ENCODE peak calls at places on chromosomes 16 and 17, in ten cellular contexts. I, D, J, B, F, W, E, U, R and Y are unnamed samples.

GRCh38 chr17:40559016-40559853 is 6.0 kb downstream of the CCR7 start:
- DNase-seq in I (peak), F (no peak), D (no peak), W (no peak), J (no peak), E (no peak), R (no peak), U (no peak), B (no peak), Y (no peak)

GRCh38 chr17:55883112-55883511 is 132.3 kb downstream of the PCTP start:
- DNase-seq in U (peak), F (no peak), J (no peak), D (no peak), B (no peak), I (no peak), R (no peak), W (no peak), E (no peak), Y (no peak)

GRCh38 chr16:83329466-83329865 is 478.3 kb upstream of the HSBP1 start:
- DNase-seq in W (no peak), E (no peak), J (no peak), D (no peak), U (no peak), F (no peak), R (no peak), I (peak), B (no peak), Y (no peak)

GRCh38 chr17:1764274-1764673 is 2.4 kb downstream of the SERPINF1 start:
- DNase-seq in W (no peak), I (peak), R (peak), B (peak), J (peak), F (peak), E (peak), D (peak), U (no peak), Y (no peak)

GRCh38 chr17:64378890-64379354 is 11.7 kb downstream of the PECAM1 start:
- DNase-seq in W (no peak), D (no peak), F (no peak), B (no peak), R (no peak), E (no peak), J (no peak), U (no peak), I (peak), Y (no peak)

GRCh38 chr16:81485225-81485624 is 40.6 kb downstream of the CMIP start:
- DNase-seq in I (no peak), U (no peak), D (no peak), W (no peak), E (no peak), R (no peak), J (no peak), B (no peak), F (no peak), Y (no peak)

GRCh38 chr17:82212331-82213250 is at the start of gene CCDC57:
- DNase-seq in U (peak), R (peak), I (peak), J (peak), W (peak), F (peak), B (peak), E (peak), D (peak), Y (peak)

GRCh38 chr16:85463228-85463611 is 149.9 kb upstream of the GSE1 start:
- DNase-seq in F (no peak), W (no peak), B (no peak), J (no peak), U (no peak), I (no peak), D (no peak), R (no peak), E (no peak), Y (no peak)

GRCh38 chr17:33210240-33210639 is 82.9 kb downstream of the ASIC2 start:
- DNase-seq in W (no peak), E (no peak), U (no peak), D (no peak), R (no peak), F (no peak), J (no peak), B (no peak), I (no peak), Y (no peak)

GRCh38 chr16:74592847-74593246 is 14.1 kb downstream of the GLG1 start:
- DNase-seq in R (no peak), E (no peak), U (no peak), B (no peak), I (no peak), W (no peak), D (no peak), J (no peak), F (no peak), Y (no peak)

GRCh38 chr16:77898671-77899211 is 110.4 kb downstream of the VAT1L start:
- DNase-seq in W (no peak), D (no peak), J (no peak), B (no peak), R (no peak), E (no peak), U (no peak), F (no peak), I (no peak), Y (no peak)

GRCh38 chr16:88452485-88453216 is 429 bp upstream of the ZFPM1 start:
- DNase-seq in F (peak), I (peak), W (peak), U (peak), D (peak), R (peak), E (peak), J (peak), B (peak), Y (peak)

GRCh38 chr16:4116328-4117249 is at the start of gene ADCY9:
- DNase-seq in D (peak), B (peak), F (peak), R (peak), E (peak), J (peak), W (peak), U (peak), I (peak), Y (peak)

GRCh38 chr16:4114257-4115208 is 1.7 kb downstream of the ADCY9 start:
- DNase-seq in B (no peak), I (no peak), E (no peak), J (no peak), R (no peak), U (no peak), F (no peak), D (peak), W (no peak), Y (no peak)

GRCh38 chr16:4113358-4114256 is 2.6 kb downstream of the ADCY9 start:
- DNase-seq in E (no peak), J (no peak), U (no peak), I (no peak), R (no peak), F (no peak), B (no peak), D (no peak), W (no peak), Y (no peak)

GRCh38 chr16:4115941-4116327 is 308 bp downstream of the ADCY9 start:
- DNase-seq in R (no peak), W (no peak), D (no peak), I (no peak), F (no peak), B (no peak), U (no peak), E (no peak), J (no peak), Y (no peak)

DNA sequence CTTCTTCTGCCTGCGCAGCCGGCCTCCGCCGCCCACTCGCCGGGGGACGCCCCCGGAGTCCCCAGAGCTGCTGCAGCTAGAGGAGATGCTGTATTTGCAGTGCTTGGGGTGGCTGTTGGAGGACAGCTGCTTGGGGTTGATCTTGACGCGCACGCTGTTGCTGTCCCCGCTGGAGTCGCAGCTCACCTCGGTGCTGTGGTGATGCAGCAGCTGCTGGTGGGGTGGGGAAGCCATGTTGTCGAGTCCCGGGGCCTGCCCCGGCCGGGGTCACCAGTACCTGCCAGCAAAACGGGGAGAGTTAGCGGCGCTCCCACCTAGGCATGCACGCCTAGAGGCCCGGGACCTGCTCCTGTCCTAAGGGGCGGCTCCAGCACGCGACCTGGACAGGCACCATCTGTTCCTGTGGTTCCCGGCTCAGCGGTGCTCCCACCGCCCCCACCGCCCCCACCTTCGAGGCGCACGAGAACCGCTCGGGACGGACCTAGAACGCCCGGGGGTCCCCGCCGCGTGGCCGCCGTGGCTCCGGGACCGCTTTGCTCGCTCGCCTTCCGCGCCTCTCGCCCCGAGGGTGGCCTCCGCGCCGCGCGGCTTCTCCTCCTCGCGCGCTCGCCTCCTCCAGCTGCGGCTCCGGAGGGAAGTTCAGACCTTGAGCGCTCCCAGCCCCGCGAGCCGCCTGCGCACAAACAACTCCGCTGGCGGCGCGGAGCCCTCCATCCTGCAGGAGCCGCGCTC is 867 bp downstream of the ADCY9 start:
- DNase-seq in I (peak), B (peak), J (peak), R (peak), E (peak), F (peak), W (peak), U (peak), D (peak), Y (peak)
- TF ChIP-seq CTCF in I (no peak), B (no peak), J (no peak), R (no peak), E (no peak), F (no peak), W (no peak), U (no peak), D (no peak), Y (no peak)

GRCh38 chr17:30997270-30997669 is 26.4 kb downstream of the RNF135 start:
- DNase-seq in B (no peak), D (no peak), R (no peak), I (no peak), F (no peak), E (no peak), W (no peak), J (no peak), U (no peak), Y (no peak)

GRCh38 chr17:30995347-30995746 is 24.5 kb downstream of the RNF135 start:
- DNase-seq in U (no peak), I (no peak), B (no peak), F (no peak), D (no peak), E (no peak), R (no peak), J (no peak), W (no peak), Y (no peak)

GRCh38 chr17:30996481-30996880 is 25.6 kb downstream of the RNF135 start:
- DNase-seq in U (no peak), E (no peak), W (no peak), F (no peak), R (no peak), J (no peak), I (no peak), B (no peak), D (no peak), Y (no peak)

GRCh38 chr17:30990458-30990857 is 19.6 kb downstream of the RNF135 start:
- DNase-seq in I (no peak), W (no peak), B (no peak), F (no peak), J (no peak), U (no peak), D (no peak), R (no peak), E (no peak), Y (no peak)

DNA sequence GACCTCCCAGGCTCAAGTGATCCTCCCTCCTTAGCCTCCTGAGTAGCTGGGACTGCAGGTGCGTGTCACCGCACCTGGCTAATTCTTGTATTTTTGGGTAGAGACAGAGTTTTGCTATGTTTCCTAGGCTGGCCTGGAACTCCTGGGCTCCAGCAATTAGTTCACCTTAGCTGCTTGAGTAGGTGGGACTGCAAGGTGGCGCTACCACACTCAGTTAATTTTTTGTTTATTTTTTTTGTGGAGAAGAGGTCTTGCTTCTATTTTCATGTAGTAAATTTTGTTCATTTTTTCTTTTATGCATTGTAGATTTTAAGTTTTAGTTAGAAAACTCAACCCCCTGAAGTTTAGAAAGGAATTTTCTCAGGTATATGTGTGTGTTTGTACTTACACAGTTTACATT is 21.7 kb downstream of the RNF135 start:
- DNase-seq in B (no peak), U (no peak), D (no peak), W (no peak), J (no peak), I (no peak), E (no peak), F (no peak), R (no peak), Y (no peak)
- TF ChIP-seq CTCF in B (no peak), U (peak), D (no peak), W (no peak), J (no peak), I (no peak), E (no peak), F (peak), R (no peak), Y (no peak)

GRCh38 chr16:3625911-3626732 is 14.7 kb upstream of the SLX4 start:
- DNase-seq in E (no peak), F (no peak), U (no peak), B (no peak), J (no peak), D (no peak), W (peak), R (no peak), I (peak), Y (no peak)
- TF ChIP-seq CTCF in E (no peak), F (no peak), U (no peak), B (no peak), J (no peak), D (no peak), W (no peak), R (no peak), I (no peak), Y (no peak)

GRCh38 chr17:47742319-47743181 is 9.5 kb downstream of the TBX21 start:
- DNase-seq in R (no peak), B (no peak), U (peak), W (no peak), J (no peak), D (no peak), F (no peak), E (peak), I (no peak), Y (peak)
- TF ChIP-seq CTCF in R (no peak), B (no peak), U (peak), W (peak), J (no peak), D (peak), F (peak), E (peak), I (peak), Y (peak)

GRCh38 chr17:28471531-28472342 is 1.7 kb upstream of the SLC13A2 start:
- DNase-seq in J (peak), R (no peak), U (no peak), I (no peak), D (no peak), F (no peak), E (no peak), B (no peak), W (no peak), Y (no peak)

GRCh38 chr17:28475151-28475900 is 1.9 kb downstream of the SLC13A2 start:
- DNase-seq in D (no peak), U (no peak), F (no peak), I (no peak), E (no peak), B (no peak), R (no peak), W (no peak), J (no peak), Y (no peak)

GRCh38 chr17:28472871-28473497 is 460 bp upstream of the SLC13A2 start:
- DNase-seq in R (no peak), W (no peak), E (no peak), J (no peak), D (no peak), U (no peak), I (no peak), B (no peak), F (no peak), Y (no peak)

GRCh38 chr17:28474035-28474640 is 694 bp downstream of the SLC13A2 start:
- DNase-seq in I (no peak), U (no peak), B (no peak), W (no peak), D (no peak), F (no peak), R (no peak), E (no peak), J (no peak), Y (no peak)

GRCh38 chr17:28473542-28473941 is at the start of gene SLC13A2:
- DNase-seq in E (no peak), W (no peak), R (no peak), D (no peak), B (no peak), U (no peak), I (no peak), F (no peak), J (no peak), Y (no peak)
- TF ChIP-seq CTCF in E (no peak), W (no peak), R (no peak), D (no peak), B (no peak), U (no peak), I (no peak), F (peak), J (peak), Y (no peak)

DNA sequence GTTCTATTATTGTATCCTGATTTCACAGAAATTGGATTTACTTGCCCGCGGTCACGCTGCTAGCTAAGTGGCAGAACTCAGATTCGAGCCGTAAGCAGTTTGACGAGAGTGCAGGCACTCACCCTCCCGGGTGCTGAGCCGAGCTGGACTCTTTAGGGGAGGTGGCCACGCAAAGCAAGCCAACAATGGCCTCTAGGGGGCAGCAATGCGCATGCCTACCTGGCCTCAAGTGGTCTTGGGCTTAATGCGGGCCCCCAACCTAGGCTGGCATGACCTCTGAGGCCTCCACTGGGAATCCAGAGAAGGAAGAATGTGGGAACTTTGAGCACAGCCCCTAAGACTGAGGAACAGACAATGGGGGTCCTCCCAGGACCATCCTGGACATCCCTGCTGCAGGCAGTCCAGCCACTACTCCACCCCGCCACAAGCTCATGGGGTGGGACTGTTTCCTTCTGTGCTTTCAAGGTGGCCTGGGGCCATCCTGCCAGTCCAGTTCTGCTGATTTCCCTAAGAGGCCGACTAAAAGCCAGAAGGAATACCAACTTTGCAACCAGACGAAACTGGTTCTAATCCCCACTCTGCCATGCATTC is 276.5 kb downstream of the XYLT1 start:
- DNase-seq in W (peak), J (no peak), R (peak), U (peak), F (no peak), D (peak), E (peak), I (peak), B (peak), Y (peak)
- TF ChIP-seq CTCF in W (peak), J (peak), R (peak), U (peak), F (peak), D (peak), E (peak), I (peak), B (peak), Y (peak)

GRCh38 chr16:67946128-67946569 is 2.2 kb upstream of the LCAT start:
- DNase-seq in E (no peak), B (no peak), I (no peak), F (no peak), D (no peak), U (no peak), W (no peak), J (no peak), R (no peak), Y (no peak)
- TF ChIP-seq CTCF in E (no peak), B (no peak), I (no peak), F (no peak), D (no peak), U (no peak), W (no peak), J (no peak), R (no peak), Y (no peak)